ENCODE peak calls at places on chromosomes 2 and 18, in six cellular contexts. One of them, this sample, is unnamed.

GRCh38 chr18:59881728-59882685 is 17.8 kb upstream of the PMAIP1 start:
- DNase-seq in Right ventricle myocardium superior: no peak
- DNase-seq in activated CD4-positive, alpha-beta T cell treated with anti-CD3 and anti-CD28 coated beads, Interleukin-2, amount 10 ng/mL, durations not matched to agents 7 days and 5 days: peak
- DNase-seq in glomerular endothelial cell: no peak
- DNase-seq in glutamatergic neuron: no peak
- DNase-seq in Daoy: peak
- DNase-seq in this sample: peak

GRCh38 chr2:69582582-69583176 is 60.9 kb downstream of the AAK1 start:
- DNase-seq in Right ventricle myocardium superior: no peak
- DNase-seq in activated CD4-positive, alpha-beta T cell treated with anti-CD3 and anti-CD28 coated beads, Interleukin-2, amount 10 ng/mL, durations not matched to agents 7 days and 5 days: no peak
- DNase-seq in glomerular endothelial cell: no peak
- DNase-seq in glutamatergic neuron: no peak
- DNase-seq in Daoy: peak
- DNase-seq in this sample: no peak

GRCh38 chr2:102801098-102801718 is 39.4 kb downstream of the TMEM182 start:
- DNase-seq in Right ventricle myocardium superior: peak
- DNase-seq in activated CD4-positive, alpha-beta T cell treated with anti-CD3 and anti-CD28 coated beads, Interleukin-2, amount 10 ng/mL, durations not matched to agents 7 days and 5 days: no peak
- DNase-seq in glomerular endothelial cell: no peak
- DNase-seq in glutamatergic neuron: no peak
- DNase-seq in Daoy: no peak
- DNase-seq in this sample: peak

GRCh38 chr2:200713704-200714064 is 98.0 kb upstream of the BZW1 start:
- DNase-seq in Right ventricle myocardium superior: no peak
- DNase-seq in activated CD4-positive, alpha-beta T cell treated with anti-CD3 and anti-CD28 coated beads, Interleukin-2, amount 10 ng/mL, durations not matched to agents 7 days and 5 days: peak
- DNase-seq in glomerular endothelial cell: no peak
- DNase-seq in glutamatergic neuron: no peak
- DNase-seq in Daoy: no peak
- DNase-seq in this sample: no peak

GRCh38 chr2:85447222-85447585 is 28.7 kb downstream of the SH2D6 start:
- DNase-seq in Right ventricle myocardium superior: no peak
- DNase-seq in activated CD4-positive, alpha-beta T cell treated with anti-CD3 and anti-CD28 coated beads, Interleukin-2, amount 10 ng/mL, durations not matched to agents 7 days and 5 days: no peak
- DNase-seq in glomerular endothelial cell: no peak
- DNase-seq in glutamatergic neuron: no peak
- DNase-seq in Daoy: no peak
- DNase-seq in this sample: no peak

GRCh38 chr2:37449686-37450392 is 105.4 kb downstream of the QPCT start:
- DNase-seq in Right ventricle myocardium superior: no peak
- DNase-seq in activated CD4-positive, alpha-beta T cell treated with anti-CD3 and anti-CD28 coated beads, Interleukin-2, amount 10 ng/mL, durations not matched to agents 7 days and 5 days: no peak
- DNase-seq in glomerular endothelial cell: no peak
- DNase-seq in glutamatergic neuron: no peak
- DNase-seq in Daoy: peak
- DNase-seq in this sample: peak

GRCh38 chr2:227817940-227818568 is 4.4 kb downstream of the CCL20 start:
- DNase-seq in Right ventricle myocardium superior: peak
- DNase-seq in activated CD4-positive, alpha-beta T cell treated with anti-CD3 and anti-CD28 coated beads, Interleukin-2, amount 10 ng/mL, durations not matched to agents 7 days and 5 days: peak
- DNase-seq in glomerular endothelial cell: peak
- DNase-seq in glutamatergic neuron: no peak
- DNase-seq in Daoy: peak
- DNase-seq in this sample: peak

GRCh38 chr2:210072922-210073509 is 70.6 kb downstream of the RPE start:
- DNase-seq in Right ventricle myocardium superior: no peak
- DNase-seq in activated CD4-positive, alpha-beta T cell treated with anti-CD3 and anti-CD28 coated beads, Interleukin-2, amount 10 ng/mL, durations not matched to agents 7 days and 5 days: peak
- DNase-seq in glomerular endothelial cell: peak
- DNase-seq in glutamatergic neuron: no peak
- DNase-seq in Daoy: no peak
- DNase-seq in this sample: no peak

GRCh38 chr2:148874868-148875341 is at the start of gene KIF5C:
- DNase-seq in Right ventricle myocardium superior: peak
- DNase-seq in activated CD4-positive, alpha-beta T cell treated with anti-CD3 and anti-CD28 coated beads, Interleukin-2, amount 10 ng/mL, durations not matched to agents 7 days and 5 days: peak
- DNase-seq in glomerular endothelial cell: no peak
- DNase-seq in glutamatergic neuron: peak
- DNase-seq in Daoy: peak
- DNase-seq in this sample: peak

GRCh38 chr2:43798300-43798699 is 24.5 kb downstream of the DYNC2LI1 start:
- DNase-seq in Right ventricle myocardium superior: no peak
- DNase-seq in activated CD4-positive, alpha-beta T cell treated with anti-CD3 and anti-CD28 coated beads, Interleukin-2, amount 10 ng/mL, durations not matched to agents 7 days and 5 days: no peak
- DNase-seq in glomerular endothelial cell: no peak
- DNase-seq in glutamatergic neuron: no peak
- DNase-seq in Daoy: no peak
- DNase-seq in this sample: no peak

GRCh38 chr2:74887445-74887951 is 53.6 kb downstream of the HK2 start:
- DNase-seq in Right ventricle myocardium superior: no peak
- DNase-seq in activated CD4-positive, alpha-beta T cell treated with anti-CD3 and anti-CD28 coated beads, Interleukin-2, amount 10 ng/mL, durations not matched to agents 7 days and 5 days: no peak
- DNase-seq in glomerular endothelial cell: no peak
- DNase-seq in glutamatergic neuron: no peak
- DNase-seq in Daoy: no peak
- DNase-seq in this sample: no peak

GRCh38 chr2:101145406-101145805 is 5.8 kb downstream of the TBC1D8 start:
- DNase-seq in Right ventricle myocardium superior: no peak
- DNase-seq in activated CD4-positive, alpha-beta T cell treated with anti-CD3 and anti-CD28 coated beads, Interleukin-2, amount 10 ng/mL, durations not matched to agents 7 days and 5 days: no peak
- DNase-seq in glomerular endothelial cell: no peak
- DNase-seq in glutamatergic neuron: no peak
- DNase-seq in Daoy: peak
- DNase-seq in this sample: no peak

GRCh38 chr2:53559302-53559967 is 208.2 kb upstream of the CHAC2 start:
- DNase-seq in Right ventricle myocardium superior: no peak
- DNase-seq in activated CD4-positive, alpha-beta T cell treated with anti-CD3 and anti-CD28 coated beads, Interleukin-2, amount 10 ng/mL, durations not matched to agents 7 days and 5 days: no peak
- DNase-seq in glomerular endothelial cell: no peak
- DNase-seq in glutamatergic neuron: no peak
- DNase-seq in Daoy: no peak
- DNase-seq in this sample: no peak

GRCh38 chr18:10057808-10058791 is 144.3 kb downstream of the VAPA start:
- DNase-seq in Right ventricle myocardium superior: no peak
- DNase-seq in activated CD4-positive, alpha-beta T cell treated with anti-CD3 and anti-CD28 coated beads, Interleukin-2, amount 10 ng/mL, durations not matched to agents 7 days and 5 days: no peak
- DNase-seq in glomerular endothelial cell: peak
- DNase-seq in glutamatergic neuron: no peak
- DNase-seq in Daoy: peak
- DNase-seq in this sample: no peak

GRCh38 chr2:73892631-73893329 is at the start of gene ACTG2:
- DNase-seq in Right ventricle myocardium superior: no peak
- DNase-seq in activated CD4-positive, alpha-beta T cell treated with anti-CD3 and anti-CD28 coated beads, Interleukin-2, amount 10 ng/mL, durations not matched to agents 7 days and 5 days: no peak
- DNase-seq in glomerular endothelial cell: no peak
- DNase-seq in glutamatergic neuron: no peak
- DNase-seq in Daoy: no peak
- DNase-seq in this sample: no peak

GRCh38 chr18:8238507-8238906 is 370.7 kb upstream of the RAB12 start:
- DNase-seq in Right ventricle myocardium superior: no peak
- DNase-seq in activated CD4-positive, alpha-beta T cell treated with anti-CD3 and anti-CD28 coated beads, Interleukin-2, amount 10 ng/mL, durations not matched to agents 7 days and 5 days: no peak
- DNase-seq in glomerular endothelial cell: no peak
- DNase-seq in glutamatergic neuron: no peak
- DNase-seq in Daoy: no peak
- DNase-seq in this sample: no peak

GRCh38 chr18:26654173-26655009 is 106.0 kb upstream of the KCTD1 start:
- DNase-seq in Right ventricle myocardium superior: no peak
- DNase-seq in activated CD4-positive, alpha-beta T cell treated with anti-CD3 and anti-CD28 coated beads, Interleukin-2, amount 10 ng/mL, durations not matched to agents 7 days and 5 days: no peak
- DNase-seq in glomerular endothelial cell: no peak
- DNase-seq in glutamatergic neuron: no peak
- DNase-seq in Daoy: no peak
- DNase-seq in this sample: no peak

GRCh38 chr2:129726271-129726670 is 253.2 kb upstream of the RAB6C start:
- DNase-seq in Right ventricle myocardium superior: no peak
- DNase-seq in activated CD4-positive, alpha-beta T cell treated with anti-CD3 and anti-CD28 coated beads, Interleukin-2, amount 10 ng/mL, durations not matched to agents 7 days and 5 days: no peak
- DNase-seq in glomerular endothelial cell: no peak
- DNase-seq in glutamatergic neuron: no peak
- DNase-seq in Daoy: no peak
- DNase-seq in this sample: no peak

GRCh38 chr2:162113771-162114168 is 38.3 kb downstream of the GCG start:
- DNase-seq in Right ventricle myocardium superior: no peak
- DNase-seq in activated CD4-positive, alpha-beta T cell treated with anti-CD3 and anti-CD28 coated beads, Interleukin-2, amount 10 ng/mL, durations not matched to agents 7 days and 5 days: no peak
- DNase-seq in glomerular endothelial cell: peak
- DNase-seq in glutamatergic neuron: no peak
- DNase-seq in Daoy: peak
- DNase-seq in this sample: peak

GRCh38 chr2:189633392-189633811 is 27.9 kb upstream of the ASNSD1 start:
- DNase-seq in Right ventricle myocardium superior: no peak
- DNase-seq in activated CD4-positive, alpha-beta T cell treated with anti-CD3 and anti-CD28 coated beads, Interleukin-2, amount 10 ng/mL, durations not matched to agents 7 days and 5 days: peak
- DNase-seq in glomerular endothelial cell: no peak
- DNase-seq in glutamatergic neuron: no peak
- DNase-seq in Daoy: no peak
- DNase-seq in this sample: no peak

GRCh38 chr2:141015339-141016047 is 1115.3 kb downstream of the LRP1B start:
- DNase-seq in Right ventricle myocardium superior: peak
- DNase-seq in activated CD4-positive, alpha-beta T cell treated with anti-CD3 and anti-CD28 coated beads, Interleukin-2, amount 10 ng/mL, durations not matched to agents 7 days and 5 days: no peak
- DNase-seq in glomerular endothelial cell: no peak
- DNase-seq in glutamatergic neuron: peak
- DNase-seq in Daoy: no peak
- DNase-seq in this sample: no peak

GRCh38 chr2:63865159-63865799 is 23.6 kb downstream of the UGP2 start:
- DNase-seq in Right ventricle myocardium superior: no peak
- DNase-seq in activated CD4-positive, alpha-beta T cell treated with anti-CD3 and anti-CD28 coated beads, Interleukin-2, amount 10 ng/mL, durations not matched to agents 7 days and 5 days: no peak
- DNase-seq in glomerular endothelial cell: no peak
- DNase-seq in glutamatergic neuron: no peak
- DNase-seq in Daoy: no peak
- DNase-seq in this sample: no peak

GRCh38 chr18:77054606-77055428 is 77.8 kb downstream of the MBP start:
- DNase-seq in Right ventricle myocardium superior: peak
- DNase-seq in activated CD4-positive, alpha-beta T cell treated with anti-CD3 and anti-CD28 coated beads, Interleukin-2, amount 10 ng/mL, durations not matched to agents 7 days and 5 days: peak
- DNase-seq in glomerular endothelial cell: no peak
- DNase-seq in glutamatergic neuron: peak
- DNase-seq in Daoy: peak
- DNase-seq in this sample: peak

GRCh38 chr18:43917487-43917886 is 640.2 kb upstream of the SYT4 start:
- DNase-seq in Right ventricle myocardium superior: no peak
- DNase-seq in activated CD4-positive, alpha-beta T cell treated with anti-CD3 and anti-CD28 coated beads, Interleukin-2, amount 10 ng/mL, durations not matched to agents 7 days and 5 days: no peak
- DNase-seq in glomerular endothelial cell: no peak
- DNase-seq in glutamatergic neuron: no peak
- DNase-seq in Daoy: no peak
- DNase-seq in this sample: no peak

GRCh38 chr2:58516695-58517094 is 275.6 kb upstream of the FANCL start:
- DNase-seq in Right ventricle myocardium superior: no peak
- DNase-seq in activated CD4-positive, alpha-beta T cell treated with anti-CD3 and anti-CD28 coated beads, Interleukin-2, amount 10 ng/mL, durations not matched to agents 7 days and 5 days: no peak
- DNase-seq in glomerular endothelial cell: no peak
- DNase-seq in glutamatergic neuron: no peak
- DNase-seq in Daoy: no peak
- DNase-seq in this sample: no peak

GRCh38 chr2:171124512-171124911 is 36.2 kb downstream of the TLK1 start:
- DNase-seq in Right ventricle myocardium superior: no peak
- DNase-seq in activated CD4-positive, alpha-beta T cell treated with anti-CD3 and anti-CD28 coated beads, Interleukin-2, amount 10 ng/mL, durations not matched to agents 7 days and 5 days: no peak
- DNase-seq in glomerular endothelial cell: no peak
- DNase-seq in glutamatergic neuron: no peak
- DNase-seq in Daoy: no peak
- DNase-seq in this sample: no peak

GRCh38 chr2:241532168-241532567 is 23.8 kb upstream of the STK25 start:
- DNase-seq in Right ventricle myocardium superior: no peak
- DNase-seq in activated CD4-positive, alpha-beta T cell treated with anti-CD3 and anti-CD28 coated beads, Interleukin-2, amount 10 ng/mL, durations not matched to agents 7 days and 5 days: no peak
- DNase-seq in glomerular endothelial cell: no peak
- DNase-seq in glutamatergic neuron: no peak
- DNase-seq in Daoy: no peak
- DNase-seq in this sample: no peak

GRCh38 chr2:12834239-12834638 is 117.5 kb downstream of the TRIB2 start:
- DNase-seq in Right ventricle myocardium superior: no peak
- DNase-seq in activated CD4-positive, alpha-beta T cell treated with anti-CD3 and anti-CD28 coated beads, Interleukin-2, amount 10 ng/mL, durations not matched to agents 7 days and 5 days: no peak
- DNase-seq in glomerular endothelial cell: no peak
- DNase-seq in glutamatergic neuron: no peak
- DNase-seq in Daoy: no peak
- DNase-seq in this sample: no peak

GRCh38 chr2:240595381-240596079 is 9.0 kb downstream of the CAPN10 start:
- DNase-seq in Right ventricle myocardium superior: peak
- DNase-seq in activated CD4-positive, alpha-beta T cell treated with anti-CD3 and anti-CD28 coated beads, Interleukin-2, amount 10 ng/mL, durations not matched to agents 7 days and 5 days: peak
- DNase-seq in glomerular endothelial cell: no peak
- DNase-seq in glutamatergic neuron: peak
- DNase-seq in Daoy: peak
- DNase-seq in this sample: peak

GRCh38 chr2:68365087-68365486 is at the start of gene PLEK:
- DNase-seq in Right ventricle myocardium superior: peak
- DNase-seq in activated CD4-positive, alpha-beta T cell treated with anti-CD3 and anti-CD28 coated beads, Interleukin-2, amount 10 ng/mL, durations not matched to agents 7 days and 5 days: no peak
- DNase-seq in glomerular endothelial cell: no peak
- DNase-seq in glutamatergic neuron: no peak
- DNase-seq in Daoy: no peak
- DNase-seq in this sample: peak

GRCh38 chr2:27518782-27519113 is 22.1 kb downstream of the GCKR start:
- DNase-seq in Right ventricle myocardium superior: no peak
- DNase-seq in activated CD4-positive, alpha-beta T cell treated with anti-CD3 and anti-CD28 coated beads, Interleukin-2, amount 10 ng/mL, durations not matched to agents 7 days and 5 days: no peak
- DNase-seq in glomerular endothelial cell: no peak
- DNase-seq in glutamatergic neuron: no peak
- DNase-seq in Daoy: no peak
- DNase-seq in this sample: no peak

GRCh38 chr2:237171396-237171795 is 85.7 kb downstream of the COPS8 start:
- DNase-seq in Right ventricle myocardium superior: no peak
- DNase-seq in activated CD4-positive, alpha-beta T cell treated with anti-CD3 and anti-CD28 coated beads, Interleukin-2, amount 10 ng/mL, durations not matched to agents 7 days and 5 days: no peak
- DNase-seq in glomerular endothelial cell: no peak
- DNase-seq in glutamatergic neuron: no peak
- DNase-seq in Daoy: peak
- DNase-seq in this sample: no peak

GRCh38 chr2:98134601-98135000 is 47.6 kb downstream of the VWA3B start:
- DNase-seq in Right ventricle myocardium superior: no peak
- DNase-seq in activated CD4-positive, alpha-beta T cell treated with anti-CD3 and anti-CD28 coated beads, Interleukin-2, amount 10 ng/mL, durations not matched to agents 7 days and 5 days: no peak
- DNase-seq in glomerular endothelial cell: no peak
- DNase-seq in glutamatergic neuron: no peak
- DNase-seq in Daoy: peak
- DNase-seq in this sample: no peak

GRCh38 chr18:76328145-76328544 is 166.9 kb downstream of the ZNF516 start:
- DNase-seq in Right ventricle myocardium superior: no peak
- DNase-seq in activated CD4-positive, alpha-beta T cell treated with anti-CD3 and anti-CD28 coated beads, Interleukin-2, amount 10 ng/mL, durations not matched to agents 7 days and 5 days: no peak
- DNase-seq in glomerular endothelial cell: no peak
- DNase-seq in glutamatergic neuron: peak
- DNase-seq in Daoy: no peak
- DNase-seq in this sample: no peak

This sample was measured in mucosa of descending colon.